ENCODE peak calls at places on chromosomes 16 and 17, in ten cellular contexts. B, X, O, P, A, M, Q, F, C and N are unnamed samples.

GRCh38 chr17:79542718-79543117 is 68.1 kb downstream of the RBFOX3 start:
- DNase-seq in B (no peak), X (no peak), O (no peak), P (no peak), A (no peak), M (no peak), Q (no peak), F (no peak), C (no peak), N (no peak)

GRCh38 chr17:43599835-43600234 is 53.7 kb upstream of the ETV4 start:
- DNase-seq in B (peak), X (no peak), O (no peak), P (peak), A (no peak), M (no peak), Q (no peak), F (peak), C (peak), N (no peak)

GRCh38 chr16:23863511-23864422 is 28.0 kb downstream of the PRKCB start:
- DNase-seq in B (no peak), X (no peak), O (no peak), P (no peak), A (no peak), M (peak), Q (no peak), F (no peak), C (no peak), N (no peak)

GRCh38 chr16:64627288-64627687 is 494.6 kb downstream of the CDH11 start:
- DNase-seq in B (no peak), X (no peak), O (peak), P (peak), A (no peak), M (peak), Q (no peak), F (no peak), C (peak), N (no peak)

GRCh38 chr16:86557587-86557986 is 2.6 kb upstream of the MTHFSD start:
- DNase-seq in B (no peak), X (no peak), O (no peak), P (peak), A (no peak), M (no peak), Q (no peak), F (no peak), C (no peak), N (no peak)

GRCh38 chr17:38455288-38455915 is 27.1 kb downstream of the ARHGAP23 start:
- DNase-seq in B (no peak), X (no peak), O (peak), P (no peak), A (no peak), M (no peak), Q (no peak), F (no peak), C (no peak), N (no peak)

GRCh38 chr16:1082952-1083675 is 10.6 kb downstream of the SSTR5 start:
- DNase-seq in B (peak), X (no peak), O (no peak), P (no peak), A (no peak), M (no peak), Q (no peak), F (no peak), C (no peak), N (no peak)

GRCh38 chr17:48624544-48625501 is 1.3 kb downstream of the HOXB9 start:
- DNase-seq in B (no peak), X (no peak), O (peak), P (no peak), A (no peak), M (no peak), Q (no peak), F (no peak), C (no peak), N (no peak)

GRCh38 chr17:17892009-17892408 is 55.2 kb upstream of the SREBF1 start:
- DNase-seq in B (no peak), X (no peak), O (peak), P (no peak), A (no peak), M (no peak), Q (no peak), F (no peak), C (no peak), N (no peak)

GRCh38 chr16:69093974-69094373 is 11.5 kb upstream of the HAS3 start:
- DNase-seq in B (no peak), X (no peak), O (no peak), P (no peak), A (no peak), M (no peak), Q (no peak), F (no peak), C (no peak), N (no peak)

GRCh38 chr17:49315974-49316570 is 46.0 kb downstream of the ZNF652 start:
- DNase-seq in B (no peak), X (no peak), O (no peak), P (no peak), A (no peak), M (peak), Q (no peak), F (peak), C (peak), N (no peak)

GRCh38 chr17:16215002-16215272 is 397 bp downstream of the NCOR1 start:
- DNase-seq in B (peak), X (peak), O (peak), P (no peak), A (peak), M (peak), Q (peak), F (peak), C (no peak), N (no peak)

GRCh38 chr17:32323784-32324590 is 18.0 kb downstream of the C17orf75 start:
- DNase-seq in B (peak), X (no peak), O (peak), P (peak), A (no peak), M (no peak), Q (no peak), F (no peak), C (no peak), N (no peak)

GRCh38 chr16:85465328-85466307 is 147.5 kb upstream of the GSE1 start:
- DNase-seq in B (no peak), X (no peak), O (no peak), P (no peak), A (no peak), M (no peak), Q (no peak), F (peak), C (peak), N (no peak)

GRCh38 chr16:70433456-70434103 is 5.3 kb downstream of the ST3GAL2 start:
- DNase-seq in B (no peak), X (no peak), O (no peak), P (peak), A (no peak), M (peak), Q (no peak), F (peak), C (peak), N (no peak)

GRCh38 chr17:31593806-31594205 is 202.3 kb downstream of the RAB11FIP4 start:
- DNase-seq in B (peak), X (no peak), O (no peak), P (no peak), A (peak), M (no peak), Q (no peak), F (peak), C (peak), N (no peak)

GRCh38 chr16:1444730-1445517 is 568 bp upstream of the CCDC154 start:
- DNase-seq in B (no peak), X (no peak), O (no peak), P (no peak), A (no peak), M (no peak), Q (no peak), F (no peak), C (no peak), N (no peak)

GRCh38 chr17:65750678-65751077 is 189.2 kb upstream of the AXIN2 start:
- DNase-seq in B (peak), X (peak), O (no peak), P (peak), A (no peak), M (peak), Q (no peak), F (peak), C (peak), N (no peak)

GRCh38 chr16:79897444-79898146 is 297.1 kb upstream of the MAF start:
- DNase-seq in B (no peak), X (no peak), O (no peak), P (peak), A (no peak), M (no peak), Q (no peak), F (no peak), C (peak), N (no peak)

GRCh38 chr17:27473748-27474609 is 17.7 kb downstream of the KSR1 start:
- DNase-seq in B (no peak), X (peak), O (no peak), P (peak), A (no peak), M (peak), Q (no peak), F (no peak), C (no peak), N (no peak)

GRCh38 chr17:82561429-82562035 is 42.0 kb downstream of the FOXK2 start:
- DNase-seq in B (no peak), X (no peak), O (peak), P (no peak), A (no peak), M (no peak), Q (no peak), F (no peak), C (no peak), N (no peak)

GRCh38 chr16:59633996-59634579 is 900.0 kb upstream of the GOT2 start:
- DNase-seq in B (no peak), X (no peak), O (no peak), P (peak), A (no peak), M (no peak), Q (no peak), F (peak), C (peak), N (no peak)

GRCh38 chr17:31318298-31319190 is 2.9 kb downstream of the EVI2A start:
- DNase-seq in B (peak), X (no peak), O (no peak), P (peak), A (no peak), M (peak), Q (no peak), F (peak), C (peak), N (no peak)

GRCh38 chr17:79919164-79919585 is 79.9 kb upstream of the CBX4 start:
- DNase-seq in B (peak), X (peak), O (peak), P (no peak), A (no peak), M (no peak), Q (no peak), F (no peak), C (no peak), N (no peak)

GRCh38 chr17:38403491-38403890 is 24.8 kb upstream of the ARHGAP23 start:
- DNase-seq in B (peak), X (no peak), O (peak), P (peak), A (no peak), M (no peak), Q (no peak), F (no peak), C (peak), N (no peak)

GRCh38 chr17:82367724-82368524 is 3.6 kb upstream of the UTS2R start:
- DNase-seq in B (no peak), X (no peak), O (peak), P (no peak), A (no peak), M (peak), Q (no peak), F (no peak), C (peak), N (no peak)

GRCh38 chr17:70855401-70856054 is 686.2 kb downstream of the KCNJ2 start:
- DNase-seq in B (peak), X (no peak), O (no peak), P (peak), A (no peak), M (no peak), Q (no peak), F (no peak), C (peak), N (no peak)

GRCh38 chr17:47708864-47709541 is 15.0 kb downstream of the TBKBP1 start:
- DNase-seq in B (no peak), X (peak), O (peak), P (no peak), A (no peak), M (no peak), Q (no peak), F (no peak), C (peak), N (no peak)

GRCh38 chr17:3965123-3965800 is 1.0 kb upstream of the ATP2A3 start:
- DNase-seq in B (no peak), X (peak), O (peak), P (peak), A (no peak), M (peak), Q (no peak), F (no peak), C (peak), N (peak)

GRCh38 chr16:1124795-1125194 is 28.1 kb upstream of the CACNA1H start:
- DNase-seq in B (no peak), X (no peak), O (no peak), P (no peak), A (no peak), M (no peak), Q (no peak), F (no peak), C (no peak), N (no peak)

GRCh38 chr16:85398688-85399582 is 214.2 kb upstream of the GSE1 start:
- DNase-seq in B (no peak), X (peak), O (no peak), P (no peak), A (no peak), M (no peak), Q (no peak), F (no peak), C (no peak), N (no peak)

GRCh38 chr17:59786536-59787319 is 79.3 kb downstream of the VMP1 start:
- DNase-seq in B (peak), X (no peak), O (peak), P (peak), A (no peak), M (peak), Q (no peak), F (peak), C (peak), N (peak)

GRCh38 chr17:51275381-51275780 is 15.0 kb downstream of the UTP18 start:
- DNase-seq in B (no peak), X (no peak), O (no peak), P (peak), A (no peak), M (no peak), Q (no peak), F (peak), C (peak), N (no peak)

GRCh38 chr17:76416899-76417298 is 32.5 kb downstream of the SPHK1 start:
- DNase-seq in B (no peak), X (no peak), O (no peak), P (no peak), A (no peak), M (no peak), Q (no peak), F (no peak), C (no peak), N (no peak)

GRCh38 chr17:39740357-39741111 is 2.8 kb downstream of the GRB7 start:
- DNase-seq in B (peak), X (no peak), O (peak), P (peak), A (no peak), M (no peak), Q (no peak), F (peak), C (peak), N (no peak)

GRCh38 chr17:21263351-21263750 is 10.1 kb upstream of the NATD1 start:
- DNase-seq in B (peak), X (no peak), O (no peak), P (peak), A (no peak), M (no peak), Q (no peak), F (no peak), C (peak), N (no peak)

GRCh38 chr17:21271767-21272166 is 12.7 kb upstream of the MAP2K3 start:
- DNase-seq in B (no peak), X (no peak), O (no peak), P (no peak), A (no peak), M (no peak), Q (no peak), F (no peak), C (no peak), N (no peak)

GRCh38 chr17:21272881-21273839 is 11.4 kb upstream of the MAP2K3 start:
- DNase-seq in B (peak), X (no peak), O (no peak), P (no peak), A (no peak), M (peak), Q (no peak), F (no peak), C (no peak), N (no peak)

GRCh38 chr17:21272250-21272649 is 12.3 kb upstream of the MAP2K3 start:
- DNase-seq in B (no peak), X (no peak), O (no peak), P (no peak), A (no peak), M (no peak), Q (no peak), F (no peak), C (no peak), N (no peak)

GRCh38 chr17:21268596-21269188 is 15.5 kb upstream of the NATD1 start:
- DNase-seq in B (no peak), X (no peak), O (no peak), P (no peak), A (no peak), M (no peak), Q (no peak), F (no peak), C (no peak), N (no peak)
- TF ChIP-seq CTCF in B (no peak), X (no peak), O (no peak), P (no peak), A (no peak), M (no peak), Q (no peak), F (no peak), C (no peak), N (no peak)

DNA sequence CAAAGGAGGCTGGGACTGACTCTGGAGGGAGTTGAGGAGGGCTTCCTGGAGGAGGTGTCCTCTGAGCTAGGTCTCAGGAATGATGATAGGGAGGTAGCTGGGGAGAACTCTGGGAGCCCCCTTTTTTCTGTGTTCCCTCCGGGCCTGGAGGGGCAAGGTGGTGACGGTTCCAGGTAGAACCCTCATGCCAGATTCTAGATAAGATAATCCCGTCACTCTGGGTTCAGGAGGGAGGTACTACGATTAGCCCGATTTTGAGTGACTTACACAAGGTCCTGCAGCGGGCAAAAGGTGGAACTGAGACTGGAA is 18.7 kb upstream of the ADGRG3 start:
- DNase-seq in B (no peak), X (no peak), O (no peak), P (no peak), A (no peak), M (no peak), Q (no peak), F (no peak), C (no peak), N (no peak)
- TF ChIP-seq CTCF in B (peak), X (no peak), O (no peak), P (no peak), A (no peak), M (no peak), Q (no peak), F (no peak), C (no peak), N (no peak)

GRCh38 chr17:41456206-41456605 is 11.0 kb downstream of the KRT32 start:
- DNase-seq in B (no peak), X (no peak), O (peak), P (no peak), A (no peak), M (no peak), Q (no peak), F (no peak), C (peak), N (no peak)
- TF ChIP-seq CTCF in B (no peak), X (no peak), O (peak), P (peak), A (no peak), M (no peak), Q (no peak), F (peak), C (no peak), N (no peak)

GRCh38 chr16:67407788-67408452 is 8.4 kb downstream of the ZDHHC1 start:
- DNase-seq in B (no peak), X (no peak), O (no peak), P (no peak), A (no peak), M (no peak), Q (no peak), F (no peak), C (no peak), N (no peak)
- TF ChIP-seq CTCF in B (no peak), X (no peak), O (peak), P (no peak), A (peak), M (no peak), Q (no peak), F (no peak), C (peak), N (no peak)

GRCh38 chr16:88923926-88924833 is 52.8 kb downstream of the CBFA2T3 start:
- DNase-seq in B (no peak), X (no peak), O (peak), P (no peak), A (no peak), M (no peak), Q (no peak), F (no peak), C (no peak), N (no peak)

GRCh38 chr16:88925540-88925887 is 51.5 kb downstream of the CBFA2T3 start:
- DNase-seq in B (no peak), X (no peak), O (no peak), P (no peak), A (no peak), M (no peak), Q (no peak), F (no peak), C (no peak), N (no peak)

GRCh38 chr16:88923450-88923849 is 53.6 kb downstream of the CBFA2T3 start:
- DNase-seq in B (no peak), X (no peak), O (no peak), P (no peak), A (no peak), M (no peak), Q (no peak), F (no peak), C (no peak), N (no peak)

GRCh38 chr16:88926374-88926990 is 50.5 kb downstream of the CBFA2T3 start:
- DNase-seq in B (no peak), X (no peak), O (peak), P (no peak), A (no peak), M (no peak), Q (no peak), F (no peak), C (no peak), N (no peak)

DNA sequence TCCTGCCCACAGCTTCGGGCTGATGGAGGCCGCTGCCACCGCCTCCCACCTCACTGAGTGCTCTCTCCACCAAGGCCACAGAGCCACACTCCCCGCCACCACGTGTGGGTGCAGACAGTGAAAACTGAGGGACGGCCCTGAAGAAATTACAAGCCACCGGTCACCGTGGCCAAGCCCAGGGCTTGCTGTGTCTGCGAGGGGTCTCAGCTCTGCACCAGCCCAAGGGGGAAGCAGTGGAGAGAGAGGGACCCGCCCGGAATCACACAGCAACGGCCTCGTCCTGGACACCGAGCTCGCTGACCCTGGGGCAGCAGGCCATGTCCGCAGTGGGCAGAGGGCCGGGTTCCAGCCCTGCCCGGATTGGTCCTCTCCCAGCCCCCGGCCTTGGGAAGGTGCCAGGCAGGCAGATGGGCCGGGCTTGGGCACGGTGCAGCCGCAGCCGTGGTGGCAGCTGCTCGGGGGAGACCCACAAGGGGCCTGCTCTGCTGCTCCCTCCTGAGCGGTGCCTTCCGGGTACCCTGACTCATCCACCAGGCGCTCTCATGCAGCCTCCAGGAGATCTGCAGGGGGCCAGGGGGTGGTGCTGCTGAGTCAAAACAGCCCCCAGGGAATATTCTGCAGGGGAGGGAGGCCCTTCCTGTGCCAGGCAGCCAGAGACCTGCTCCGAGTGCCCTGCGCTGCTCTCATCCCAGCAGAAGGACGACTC is 52.0 kb downstream of the CBFA2T3 start:
- DNase-seq in B (peak), X (no peak), O (peak), P (peak), A (peak), M (peak), Q (no peak), F (peak), C (peak), N (peak)
- TF ChIP-seq CTCF in B (peak), X (no peak), O (peak), P (peak), A (peak), M (peak), Q (no peak), F (peak), C (peak), N (no peak)